ENCODE peak calls at places on chromosomes 6 and 20, in ten cellular contexts. A is endothelial cell of umbilical vein, O is hepatocyte, T is adrenal gland, M is IMR-90, F is K562, K is stomach, L is GM12878, R is GM23248, J is mesenchymal stem cell. G is an unnamed sample.
A peak's percentile ranks its signal among the peaks of the same experiment; 100 is the strongest.

GRCh38 chr6:5968817-5969726 is 37.7 kb downstream of the NRN1 start:
- DNase-seq in A (peak; percentile 44), O (no peak), T (peak; percentile 74), M (no peak), F (no peak), K (peak; percentile 73), L (no peak), R (peak; percentile 82), J (no peak), G (peak; percentile 60)

GRCh38 chr6:16684195-16684689 is 77.0 kb downstream of the ATXN1 start:
- DNase-seq in A (no peak), O (no peak), T (no peak), M (no peak), F (no peak), K (no peak), L (no peak), R (no peak), J (peak; percentile 54), G (no peak)

GRCh38 chr6:2970034-2970685 is 1.2 kb downstream of the SERPINB6 start:
- DNase-seq in A (peak; percentile 44), O (no peak), T (peak; percentile 25), M (peak; percentile 40), F (peak; percentile 84), K (no peak), L (no peak), R (peak; percentile 57), J (peak; percentile 38), G (no peak)

GRCh38 chr6:131255434-131255833 is 120.2 kb downstream of the AKAP7 start:
- DNase-seq in A (no peak), O (no peak), T (no peak), M (no peak), F (no peak), K (no peak), L (no peak), R (no peak), J (no peak), G (no peak)

GRCh38 chr20:9440891-9441290 is 73.5 kb upstream of the LAMP5 start:
- DNase-seq in A (no peak), O (no peak), T (no peak), M (peak; percentile 17), F (no peak), K (no peak), L (no peak), R (no peak), J (no peak), G (no peak)

GRCh38 chr6:125357515-125358256 is 55.9 kb upstream of the HDDC2 start:
- DNase-seq in A (no peak), O (peak; percentile 12), T (no peak), M (no peak), F (no peak), K (no peak), L (no peak), R (no peak), J (peak; percentile 66), G (no peak)

GRCh38 chr6:133705731-133706130 is 183.2 kb upstream of the TCF21 start:
- DNase-seq in A (no peak), O (no peak), T (no peak), M (peak; percentile 82), F (no peak), K (no peak), L (no peak), R (peak; percentile 65), J (no peak), G (no peak)

GRCh38 chr6:132820629-132821381 is 6.4 kb downstream of the RPS12 start:
- DNase-seq in A (peak; percentile 29), O (no peak), T (no peak), M (peak; percentile 52), F (peak; percentile 59), K (no peak), L (no peak), R (peak; percentile 37), J (peak; percentile 65), G (no peak)

GRCh38 chr6:152636675-152637421 is at the start of gene SYNE1:
- DNase-seq in A (no peak), O (peak; percentile 42), T (peak; percentile 41), M (peak; percentile 16), F (no peak), K (peak; percentile 57), L (no peak), R (peak; percentile 75), J (peak; percentile 6), G (no peak)

GRCh38 chr20:8756410-8756809 is 312.5 kb upstream of the PLCB4 start:
- DNase-seq in A (peak; percentile 62), O (peak; percentile 41), T (peak; percentile 88), M (peak; percentile 96), F (peak; percentile 25), K (no peak), L (no peak), R (peak; percentile 98), J (peak; percentile 94), G (no peak)

GRCh38 chr20:13220857-13221297 is at the start of gene ISM1:
- DNase-seq in A (no peak), O (peak; percentile 37), T (no peak), M (no peak), F (no peak), K (no peak), L (no peak), R (peak; percentile 47), J (peak; percentile 14), G (peak; percentile 29)

GRCh38 chr6:34656378-34657036 is 40.1 kb downstream of the ILRUN start:
- DNase-seq in A (peak; percentile 80), O (peak; percentile 31), T (no peak), M (peak; percentile 90), F (peak; percentile 73), K (peak; percentile 78), L (peak; percentile 97), R (peak; percentile 87), J (peak; percentile 97), G (no peak)

DNA sequence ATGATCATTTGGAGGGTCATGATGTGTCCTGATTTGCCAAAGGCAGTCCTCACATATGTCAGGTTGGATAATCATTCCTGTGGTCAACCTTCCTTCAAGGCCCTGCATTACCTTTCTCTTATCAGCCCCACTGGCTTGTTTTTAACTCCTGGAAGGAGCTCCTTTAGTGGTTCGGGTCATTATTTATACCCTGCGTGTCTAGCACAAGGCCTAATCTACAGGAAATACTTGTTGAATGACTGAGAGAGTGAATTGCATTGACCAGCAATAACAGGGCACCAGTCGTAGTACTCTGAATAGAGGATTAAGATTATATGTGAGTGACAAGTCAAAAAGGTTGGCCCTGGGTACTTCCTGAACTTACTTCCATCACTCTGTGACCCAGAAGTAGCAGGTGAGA is 4.5 kb downstream of the HIVEP2 start:
- DNase-seq in A (peak; percentile 73), O (no peak), T (no peak), M (peak; percentile 73), F (peak; percentile 17), K (no peak), L (no peak), R (peak; percentile 74), J (peak; percentile 83), G (no peak)
- H3K27ac ChIP-seq in A (peak overlapping the region; percentile 33), O (no peak overlapping the region), T (no peak overlapping the region), M (no peak overlapping the region), F (no peak overlapping the region), K (no peak overlapping the region), L (no peak overlapping the region), R (peak overlapping the region; percentile 32), J (no peak overlapping the region), G (no peak overlapping the region)

GRCh38 chr20:52645822-52646221 is 326.3 kb upstream of the TSHZ2 start:
- DNase-seq in A (no peak), O (no peak), T (no peak), M (no peak), F (no peak), K (no peak), L (no peak), R (no peak), J (no peak), G (no peak)
- H3K9me3 ChIP-seq in A (no peaks in the 10 kb centered on the region), O (no peaks in the 10 kb centered on the region), T (no peaks in the 10 kb centered on the region), M (no peaks in the 10 kb centered on the region), F (no peaks in the 10 kb centered on the region), K (no peaks in the 10 kb centered on the region), L (no peaks in the 10 kb centered on the region), R (no peaks in the 10 kb centered on the region), J (no peaks in the 10 kb centered on the region), G (no peaks in the 10 kb centered on the region)

GRCh38 chr20:53582574-53583351 is 10.9 kb downstream of the ZNF217 start:
- DNase-seq in A (peak; percentile 61), O (peak; percentile 73), T (no peak), M (peak; percentile 95), F (no peak), K (peak; percentile 26), L (no peak), R (peak; percentile 98), J (peak; percentile 98), G (no peak)

GRCh38 chr20:53579266-53579580 is 14.4 kb downstream of the ZNF217 start:
- DNase-seq in A (no peak), O (no peak), T (no peak), M (no peak), F (no peak), K (peak; percentile 16), L (no peak), R (no peak), J (no peak), G (no peak)

GRCh38 chr20:53580376-53581111 is 13.1 kb downstream of the ZNF217 start:
- DNase-seq in A (no peak), O (no peak), T (no peak), M (no peak), F (no peak), K (peak; percentile 19), L (no peak), R (peak; percentile 43), J (no peak), G (peak; percentile 12)

GRCh38 chr20:53579581-53580375 is 13.9 kb downstream of the ZNF217 start:
- DNase-seq in A (peak; percentile 59), O (peak; percentile 42), T (peak; percentile 36), M (peak; percentile 60), F (peak; percentile 37), K (peak; percentile 25), L (no peak), R (peak; percentile 85), J (peak; percentile 68), G (no peak)

DNA sequence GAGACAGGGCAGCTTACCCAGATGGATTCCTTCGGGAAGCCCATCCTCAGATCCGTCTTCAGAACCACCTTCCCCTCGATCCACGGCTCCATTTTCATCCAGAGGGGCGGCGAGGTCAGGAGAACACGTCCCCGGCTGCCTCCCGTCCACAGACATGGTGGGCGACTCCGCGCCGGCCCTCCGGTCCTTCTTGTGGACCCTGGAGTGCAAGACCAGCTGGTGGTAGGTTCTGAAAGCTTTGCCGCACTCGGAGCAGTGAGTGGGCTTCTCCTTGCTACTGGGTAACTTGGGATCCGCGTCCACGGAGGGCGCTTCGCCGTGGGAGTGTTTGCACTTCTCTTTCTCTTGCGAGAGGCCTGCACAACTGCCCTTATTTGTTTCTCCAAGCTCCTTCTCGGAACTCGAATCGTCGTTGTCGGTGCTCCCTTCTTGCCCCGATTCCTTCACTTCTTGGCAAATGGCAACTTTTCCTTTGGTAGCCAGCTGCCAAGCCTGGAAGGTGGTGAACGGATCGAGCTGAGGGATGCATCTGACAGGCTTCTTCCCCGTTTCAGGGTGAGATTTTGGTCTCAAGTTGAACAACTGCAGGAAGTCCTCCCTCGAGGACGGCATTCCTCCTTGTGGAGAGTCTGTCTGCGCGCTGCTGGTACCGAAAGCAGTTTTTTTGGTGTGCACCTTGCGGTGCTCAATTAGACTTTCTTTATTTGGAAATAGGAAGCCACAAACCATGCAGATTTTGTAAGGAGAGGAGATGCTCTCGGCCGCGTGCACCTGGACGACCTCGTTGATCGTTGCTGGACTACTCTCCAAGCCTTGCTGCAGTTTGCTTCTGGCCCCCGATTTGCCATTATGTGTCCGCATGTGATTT is 12.0 kb downstream of the ZNF217 start:
- DNase-seq in A (no peak), O (no peak), T (no peak), M (no peak), F (no peak), K (peak; percentile 26), L (no peak), R (no peak), J (no peak), G (peak; percentile 19)
- H3K4me3 ChIP-seq in A (no peak overlapping the region), O (no peak overlapping the region), T (no peak overlapping the region), M (no peak overlapping the region), F (no peak overlapping the region), K (peak overlapping the region; percentile 3), L (peak overlapping the region; percentile 79), R (no peak overlapping the region), J (no peak overlapping the region), G (no peak overlapping the region)

GRCh38 chr20:33506576-33506975 is 16.7 kb downstream of the CBFA2T2 start:
- DNase-seq in A (no peak), O (no peak), T (no peak), M (no peak), F (no peak), K (no peak), L (no peak), R (no peak), J (no peak), G (no peak)
- H3K27ac ChIP-seq in A (no peak overlapping the region), O (no peak overlapping the region), T (no peak overlapping the region), M (no peak overlapping the region), F (no peak overlapping the region), K (no peak overlapping the region), L (no peak overlapping the region), R (no peak overlapping the region), J (no peak overlapping the region), G (no peak overlapping the region)